ENCODE peak calls at places on chromosomes 16 and 17, in five cellular contexts. C is GM23248, G is GM23338, L is hepatocyte, J is OCI-LY7. M is an unnamed sample. For H3K9me2, the result is how much of the 10 kb centered on the place peaks cover.

GRCh38 chr17:82236142-82236971 is 7.5 kb downstream of the SLC16A3 start:
- DNase-seq in C (peak), G (peak), L (peak), J (peak), M (peak)

GRCh38 chr17:43723697-43724359 is 34.8 kb downstream of the SOST start:
- DNase-seq in C (peak), G (no peak), L (no peak), J (no peak), M (peak)

GRCh38 chr17:66984730-66985129 is 20.2 kb downstream of the CACNG4 start:
- DNase-seq in C (no peak), G (no peak), L (no peak), J (no peak), M (no peak)

GRCh38 chr16:739560-740458 is 988 bp downstream of the CIAO3 start:
- DNase-seq in C (no peak), G (no peak), L (no peak), J (no peak), M (no peak)

GRCh38 chr17:18099516-18099915 is 9.0 kb upstream of the MYO15A start:
- DNase-seq in C (no peak), G (no peak), L (no peak), J (no peak), M (no peak)

GRCh38 chr17:16171613-16172012 is 43.7 kb downstream of the NCOR1 start:
- DNase-seq in C (no peak), G (no peak), L (peak), J (no peak), M (peak)

GRCh38 chr17:15184872-15185624 is 80.1 kb downstream of the PMP22 start:
- DNase-seq in C (no peak), G (no peak), L (peak), J (no peak), M (no peak)

GRCh38 chr17:58530655-58531054 is 16.2 kb upstream of the MTMR4 start:
- DNase-seq in C (no peak), G (no peak), L (no peak), J (no peak), M (no peak)

GRCh38 chr16:67654069-67654911 is 5.8 kb downstream of the ACD start:
- DNase-seq in C (no peak), G (peak), L (no peak), J (no peak), M (no peak)

GRCh38 chr17:61646482-61646881 is 55.5 kb upstream of the NACA2 start:
- DNase-seq in C (no peak), G (no peak), L (no peak), J (no peak), M (no peak)

GRCh38 chr16:70661918-70662641 is 15.7 kb downstream of the IL34 start:
- DNase-seq in C (no peak), G (no peak), L (no peak), J (no peak), M (no peak)

GRCh38 chr17:40113110-40113960 is 8.4 kb upstream of the MSL1 start:
- DNase-seq in C (peak), G (peak), L (peak), J (peak), M (peak)

GRCh38 chr16:58418601-58419000 is 26.3 kb downstream of the GINS3 start:
- DNase-seq in C (peak), G (no peak), L (no peak), J (peak), M (peak)

GRCh38 chr17:16061631-16062030 is 62.0 kb downstream of the TTC19 start:
- DNase-seq in C (no peak), G (no peak), L (no peak), J (no peak), M (no peak)

GRCh38 chr16:83995756-83996155 is 27.7 kb downstream of the NECAB2 start:
- DNase-seq in C (no peak), G (peak), L (peak), J (no peak), M (no peak)

GRCh38 chr17:6361733-6362132 is 73.2 kb downstream of the AIPL1 start:
- DNase-seq in C (no peak), G (peak), L (no peak), J (peak), M (peak)

GRCh38 chr16:65314246-65315003 is 192.6 kb upstream of the CDH11 start:
- DNase-seq in C (peak), G (no peak), L (no peak), J (no peak), M (no peak)

GRCh38 chr16:53501216-53501859 is 1.7 kb downstream of the AKTIP start:
- DNase-seq in C (no peak), G (peak), L (peak), J (no peak), M (no peak)

GRCh38 chr17:44956998-44957981 is 9.7 kb upstream of the KIF18B start:
- DNase-seq in C (no peak), G (no peak), L (no peak), J (no peak), M (no peak)

GRCh38 chr17:40753804-40754203 is 1.3 kb downstream of the KRT25 start:
- DNase-seq in C (no peak), G (no peak), L (no peak), J (no peak), M (no peak)

GRCh38 chr16:54242199-54242598 is 44.4 kb downstream of the IRX3 start:
- DNase-seq in C (no peak), G (peak), L (no peak), J (peak), M (peak)

GRCh38 chr17:44780845-44781480 is 22.2 kb downstream of the ADAM11 start:
- DNase-seq in C (no peak), G (no peak), L (no peak), J (no peak), M (no peak)

GRCh38 chr17:27531469-27531948 is 75.3 kb downstream of the KSR1 start:
- DNase-seq in C (no peak), G (no peak), L (no peak), J (no peak), M (no peak)

GRCh38 chr17:27530791-27531391 is 74.6 kb downstream of the KSR1 start:
- DNase-seq in C (no peak), G (no peak), L (peak), J (no peak), M (no peak)

GRCh38 chr17:27532269-27533067 is 76.2 kb downstream of the KSR1 start:
- DNase-seq in C (no peak), G (peak), L (peak), J (no peak), M (no peak)

GRCh38 chr17:27533874-27534815 is 77.9 kb downstream of the KSR1 start:
- DNase-seq in C (peak), G (peak), L (no peak), J (no peak), M (peak)

DNA sequence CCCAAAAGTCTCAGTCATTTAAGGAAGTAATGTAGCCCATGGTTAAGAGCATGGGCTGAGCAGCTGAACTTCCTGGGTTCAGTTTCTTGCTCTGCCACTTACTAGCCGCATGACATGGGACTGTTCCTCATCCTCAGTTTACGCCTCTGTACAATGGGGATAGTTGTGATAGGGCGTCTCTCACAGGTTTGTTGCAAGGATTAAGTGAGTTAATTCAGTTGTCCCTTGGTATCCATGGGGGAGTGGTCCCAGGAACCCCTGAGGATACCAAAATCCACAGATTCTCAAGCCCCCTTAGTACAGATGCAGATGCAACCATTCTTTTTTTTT is 76.8 kb downstream of the KSR1 start:
- DNase-seq in C (no peak), G (no peak), L (no peak), J (no peak), M (no peak)
- H3K9me2 ChIP-seq in C (under half), G (under half), L (under half), J (under half), M (under half)

GRCh38 chr17:73118139-73118538 is 25.7 kb upstream of the SLC39A11 start:
- DNase-seq in C (no peak), G (no peak), L (no peak), J (no peak), M (no peak)
- H3K9me2 ChIP-seq in C (under half), G (under half), L (under half), J (under half), M (under half)

GRCh38 chr16:48812856-48813255 is 202.9 kb upstream of the N4BP1 start:
- DNase-seq in C (no peak), G (no peak), L (no peak), J (no peak), M (no peak)
- H3K9me2 ChIP-seq in C (under half), G (under half), L (under half), J (under half), M (under half)

GRCh38 chr16:2934450-2934849 is 22.7 kb downstream of the FLYWCH1 start:
- DNase-seq in C (no peak), G (no peak), L (no peak), J (no peak), M (no peak)

GRCh38 chr16:2936436-2937011 is 24.8 kb downstream of the FLYWCH1 start:
- DNase-seq in C (no peak), G (no peak), L (no peak), J (no peak), M (no peak)

GRCh38 chr16:2933136-2933535 is 21.4 kb downstream of the FLYWCH1 start:
- DNase-seq in C (no peak), G (no peak), L (no peak), J (no peak), M (no peak)

GRCh38 chr16:2935418-2935817 is 23.7 kb downstream of the FLYWCH1 start:
- DNase-seq in C (no peak), G (no peak), L (no peak), J (no peak), M (no peak)

DNA sequence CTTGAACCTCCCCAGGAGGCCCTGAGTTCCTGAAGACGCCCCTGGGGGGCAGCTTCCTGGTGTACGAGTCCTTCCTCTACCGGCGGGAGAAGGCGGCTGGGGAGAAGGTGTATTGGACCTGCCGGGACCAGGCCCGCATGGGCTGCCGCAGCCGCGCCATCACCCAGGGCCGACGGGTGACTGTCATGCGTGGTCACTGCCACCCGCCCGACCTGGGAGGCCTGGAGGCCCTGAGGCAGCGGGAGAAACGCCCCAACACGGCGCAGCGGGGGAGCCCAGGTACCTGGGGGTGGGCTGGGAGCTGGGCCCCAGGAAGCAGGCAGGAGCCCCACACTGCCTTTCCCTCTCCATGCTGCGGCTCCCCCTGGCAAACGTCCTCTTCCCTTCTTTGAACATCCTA is 22.0 kb downstream of the FLYWCH1 start:
- DNase-seq in C (no peak), G (no peak), L (no peak), J (no peak), M (no peak)
- H3K9me2 ChIP-seq in C (under half), G (under half), L (under half), J (under half), M (under half)

GRCh38 chr16:78950768-78951167 is 649.8 kb downstream of the MAF start:
- DNase-seq in C (no peak), G (no peak), L (no peak), J (no peak), M (no peak)

GRCh38 chr16:78957328-78958100 is 643.0 kb downstream of the MAF start:
- DNase-seq in C (no peak), G (no peak), L (no peak), J (peak), M (no peak)

GRCh38 chr16:78952630-78953029 is 647.9 kb downstream of the MAF start:
- DNase-seq in C (no peak), G (no peak), L (no peak), J (no peak), M (no peak)

GRCh38 chr16:78953526-78953925 is 647.0 kb downstream of the MAF start:
- DNase-seq in C (no peak), G (no peak), L (no peak), J (no peak), M (no peak)

GRCh38 chr16:78955206-78955605 is 645.3 kb downstream of the MAF start:
- DNase-seq in C (no peak), G (no peak), L (no peak), J (peak), M (no peak)
- H3K9me2 ChIP-seq in C (under half), G (under half), L (under half), J (under half), M (under half)

DNA sequence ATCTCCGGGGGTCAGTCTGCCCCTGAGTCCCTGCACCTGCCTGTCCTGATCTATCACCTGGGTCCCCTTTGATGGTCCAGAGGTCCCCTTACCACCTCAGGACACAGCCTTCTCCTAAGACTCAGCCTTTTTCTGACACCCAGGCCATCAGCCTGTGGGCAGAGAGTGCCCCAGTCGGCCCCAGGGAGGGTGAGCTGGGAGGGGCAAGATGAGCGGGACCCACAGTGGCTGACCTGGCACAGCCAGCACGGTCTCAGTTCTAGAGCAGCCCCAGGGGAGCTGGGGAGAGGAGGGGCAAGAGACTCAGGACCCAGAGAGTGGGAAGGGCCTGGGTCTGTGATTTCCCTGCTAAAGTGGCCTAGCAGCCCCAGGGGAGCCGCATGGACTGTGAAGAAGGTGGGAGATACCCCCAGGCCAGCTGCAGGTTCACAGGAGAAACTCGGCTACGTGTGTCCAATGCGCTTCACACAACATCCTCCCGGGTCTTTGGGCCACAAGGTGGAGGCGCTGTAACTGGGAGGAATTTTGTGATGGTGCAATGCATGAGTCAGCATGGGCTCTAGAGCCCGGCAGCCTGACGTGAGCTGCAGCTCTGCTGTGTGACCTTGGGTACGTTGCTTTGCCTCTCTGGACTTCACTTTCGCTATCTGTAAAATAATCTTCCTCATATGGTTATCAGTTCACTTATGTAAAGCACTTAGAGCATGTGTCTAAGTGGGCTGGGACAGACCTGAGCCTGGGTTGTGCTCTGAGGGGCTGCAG is 67.2 kb upstream of the LHX1 start:
- DNase-seq in C (peak), G (peak), L (no peak), J (no peak), M (no peak)
- H3K9me2 ChIP-seq in C (under half), G (under half), L (under half), J (under half), M (under half)

GRCh38 chr17:80861892-80862291 is 129.7 kb upstream of the CHMP6 start:
- DNase-seq in C (peak), G (peak), L (no peak), J (no peak), M (no peak)

GRCh38 chr17:80859004-80859941 is 132.4 kb upstream of the CHMP6 start:
- DNase-seq in C (peak), G (peak), L (peak), J (no peak), M (peak)

GRCh38 chr17:80861360-80861861 is 130.2 kb upstream of the CHMP6 start:
- DNase-seq in C (no peak), G (no peak), L (no peak), J (no peak), M (no peak)

GRCh38 chr17:80860101-80860671 is 131.5 kb upstream of the CHMP6 start:
- DNase-seq in C (no peak), G (no peak), L (no peak), J (no peak), M (no peak)

GRCh38 chr17:80860703-80861359 is 130.8 kb upstream of the CHMP6 start:
- DNase-seq in C (no peak), G (no peak), L (no peak), J (no peak), M (no peak)
- H3K9me2 ChIP-seq in C (under half), G (under half), L (under half), J (under half), M (under half)

GRCh38 chr16:5066511-5066910 is 755 bp upstream of the C16orf89 start:
- DNase-seq in C (no peak), G (no peak), L (no peak), J (no peak), M (no peak)
- H3K9me2 ChIP-seq in C (under half), G (under half), L (under half), J (under half), M (under half)

GRCh38 chr17:78673395-78673794 is 96.2 kb upstream of the DNAH17 start:
- DNase-seq in C (no peak), G (no peak), L (no peak), J (no peak), M (no peak)
- H3K9me2 ChIP-seq in C (under half), G (under half), L (under half), J (under half), M (under half)

M was measured in PC-3.